ENCODE peak calls at places on chromosomes 5 and 9, in nine cellular contexts. D is cardiac fibroblast; S is iPS DF 19.7; N is activated CD8-positive, alpha-beta memory T cell treated with anti-CD3 and anti-CD28 coated beads for 4 hours; J is activated T-helper 1 cell treated with anti-CD3 and anti-CD28 coated beads, Interleukin-2, amount 50 U/mL, for 16 hours; P is stimulated activated CD4-positive, alpha-beta T cell treated with anti-CD3 and anti-CD28 coated beads, Interleukin-4, amount 100 ng/mL, for 24 hours; A is HTR-8/SVneo; H is CD4-positive, CD25-positive, alpha-beta regulatory T cell; L is AG04450. G is an unnamed sample.

GRCh38 chr9:94533155-94533554 is 21.7 kb upstream of the PCAT7 start:
- DNase-seq in D (no peak), S (no peak), N (no peak), J (no peak), P (no peak), A (no peak), H (no peak), L (no peak), G (no peak)

GRCh38 chr5:14561741-14562140 is 19.9 kb upstream of the OTULINL start:
- DNase-seq in D (no peak), S (no peak), N (no peak), J (no peak), P (no peak), A (no peak), H (no peak), L (no peak), G (no peak)

GRCh38 chr5:174573210-174574014 is 151.0 kb upstream of the MSX2 start:
- DNase-seq in D (no peak), S (no peak), N (no peak), J (no peak), P (no peak), A (no peak), H (no peak), L (no peak), G (no peak)

GRCh38 chr5:178991190-178992145 is 3.7 kb downstream of the GRM6 start:
- DNase-seq in D (no peak), S (no peak), N (no peak), J (no peak), P (no peak), A (no peak), H (no peak), L (no peak), G (no peak)

GRCh38 chr5:139648205-139649081 is at the start of gene CXXC5:
- DNase-seq in D (peak; percentile 85), S (no peak), N (no peak), J (no peak), P (peak; percentile 44), A (peak; percentile 82), H (peak; percentile 42), L (peak; percentile 68), G (peak; percentile 90)

GRCh38 chr9:123251741-123252140 is 16.6 kb downstream of the STRBP start:
- DNase-seq in D (no peak), S (no peak), N (no peak), J (no peak), P (no peak), A (no peak), H (no peak), L (no peak), G (no peak)

GRCh38 chr5:147691134-147691533 is 91.4 kb downstream of the JAKMIP2 start:
- DNase-seq in D (no peak), S (no peak), N (no peak), J (no peak), P (no peak), A (no peak), H (no peak), L (no peak), G (no peak)

GRCh38 chr5:53201746-53202145 is 92.2 kb upstream of the MOCS2 start:
- DNase-seq in D (peak; percentile 7), S (no peak), N (no peak), J (no peak), P (no peak), A (no peak), H (no peak), L (no peak), G (no peak)

GRCh38 chr9:98232926-98233325 is 22.5 kb downstream of the TBC1D2 start:
- DNase-seq in D (no peak), S (no peak), N (no peak), J (no peak), P (no peak), A (no peak), H (no peak), L (no peak), G (no peak)

GRCh38 chr9:100028201-100028784 is 70.5 kb downstream of the ERP44 start:
- DNase-seq in D (peak; percentile 85), S (peak; percentile 12), N (peak; percentile 34), J (peak; percentile 34), P (peak; percentile 73), A (peak; percentile 43), H (peak; percentile 55), L (peak; percentile 49), G (peak; percentile 38)

GRCh38 chr9:91162784-91163440 is 198.8 kb downstream of the AUH start:
- DNase-seq in D (no peak), S (no peak), N (no peak), J (no peak), P (no peak), A (no peak), H (peak; percentile 3), L (no peak), G (no peak)

GRCh38 chr9:127589955-127590370 is 22.1 kb upstream of the STXBP1 start:
- DNase-seq in D (peak; percentile 81), S (no peak), N (no peak), J (no peak), P (peak; percentile 43), A (peak; percentile 69), H (no peak), L (peak; percentile 57), G (no peak)

GRCh38 chr5:155700333-155700732 is 626.6 kb upstream of the SGCD start:
- DNase-seq in D (no peak), S (peak; percentile 23), N (no peak), J (no peak), P (no peak), A (no peak), H (no peak), L (no peak), G (no peak)

GRCh38 chr5:56269216-56269927 is 36.2 kb upstream of the ANKRD55 start:
- DNase-seq in D (peak; percentile 82), S (no peak), N (no peak), J (no peak), P (peak; percentile 12), A (peak; percentile 46), H (peak; percentile 32), L (no peak), G (no peak)